ENCODE peak calls at places on chromosomes 1 and 21, in five cellular contexts. One of them, this sample, is unnamed.
A peak's percentile ranks its signal among the peaks of the same experiment; 100 is the strongest.

GRCh38 chr1:24096009-24096736 is 15.8 kb downstream of the MYOM3 start:
- DNase-seq in progenitor cell of endocrine pancreas: no peak
- DNase-seq in choroid plexus epithelial cell: no peak
- DNase-seq in RWPE1: no peak
- DNase-seq in cardiac muscle cell: peak; percentile 70
- DNase-seq in this sample: no peak

GRCh38 chr1:196380311-196380710 is 227.9 kb downstream of the KCNT2 start:
- DNase-seq in progenitor cell of endocrine pancreas: no peak
- DNase-seq in choroid plexus epithelial cell: no peak
- DNase-seq in RWPE1: no peak
- DNase-seq in cardiac muscle cell: no peak
- DNase-seq in this sample: no peak

GRCh38 chr1:211783897-211784296 is 46.7 kb downstream of the LPGAT1 start:
- DNase-seq in progenitor cell of endocrine pancreas: no peak
- DNase-seq in choroid plexus epithelial cell: no peak
- DNase-seq in RWPE1: no peak
- DNase-seq in cardiac muscle cell: no peak
- DNase-seq in this sample: peak; percentile 78

GRCh38 chr1:243944429-243945160 is 94.6 kb upstream of the AKT3 start:
- DNase-seq in progenitor cell of endocrine pancreas: peak; percentile 26
- DNase-seq in choroid plexus epithelial cell: peak; percentile 73
- DNase-seq in RWPE1: peak; percentile 83
- DNase-seq in cardiac muscle cell: peak; percentile 75
- DNase-seq in this sample: peak; percentile 20

GRCh38 chr1:160837558-160838205 is 25.0 kb downstream of the CD244 start:
- DNase-seq in progenitor cell of endocrine pancreas: no peak
- DNase-seq in choroid plexus epithelial cell: no peak
- DNase-seq in RWPE1: no peak
- DNase-seq in cardiac muscle cell: no peak
- DNase-seq in this sample: no peak

GRCh38 chr1:19676438-19676922 is 11.8 kb downstream of the HTR6 start:
- DNase-seq in progenitor cell of endocrine pancreas: peak; percentile 58
- DNase-seq in choroid plexus epithelial cell: peak; percentile 60
- DNase-seq in RWPE1: peak; percentile 70
- DNase-seq in cardiac muscle cell: peak; percentile 85
- DNase-seq in this sample: peak; percentile 37

GRCh38 chr1:155044812-155045690 is 6.1 kb upstream of the ADAM15 start:
- DNase-seq in progenitor cell of endocrine pancreas: peak; percentile 52
- DNase-seq in choroid plexus epithelial cell: peak; percentile 79
- DNase-seq in RWPE1: peak; percentile 66
- DNase-seq in cardiac muscle cell: peak; percentile 81
- DNase-seq in this sample: peak; percentile 95

GRCh38 chr21:32768530-32768929 is 3.0 kb downstream of the PAXBP1 start:
- DNase-seq in progenitor cell of endocrine pancreas: no peak
- DNase-seq in choroid plexus epithelial cell: no peak
- DNase-seq in RWPE1: no peak
- DNase-seq in cardiac muscle cell: no peak
- DNase-seq in this sample: no peak

GRCh38 chr21:42830456-42831455 is 48.6 kb downstream of the WDR4 start:
- DNase-seq in progenitor cell of endocrine pancreas: no peak
- DNase-seq in choroid plexus epithelial cell: no peak
- DNase-seq in RWPE1: no peak
- DNase-seq in cardiac muscle cell: no peak
- DNase-seq in this sample: no peak

GRCh38 chr1:235898126-235898525 is 31.4 kb upstream of the LYST start:
- DNase-seq in progenitor cell of endocrine pancreas: no peak
- DNase-seq in choroid plexus epithelial cell: no peak
- DNase-seq in RWPE1: no peak
- DNase-seq in cardiac muscle cell: no peak
- DNase-seq in this sample: no peak

GRCh38 chr1:21165632-21166031 is 11.1 kb downstream of the EIF4G3 start:
- DNase-seq in progenitor cell of endocrine pancreas: no peak
- DNase-seq in choroid plexus epithelial cell: no peak
- DNase-seq in RWPE1: no peak
- DNase-seq in cardiac muscle cell: no peak
- DNase-seq in this sample: no peak

GRCh38 chr1:91744973-91745648 is 140.8 kb downstream of the TGFBR3 start:
- DNase-seq in progenitor cell of endocrine pancreas: no peak
- DNase-seq in choroid plexus epithelial cell: peak; percentile 55
- DNase-seq in RWPE1: no peak
- DNase-seq in cardiac muscle cell: no peak
- DNase-seq in this sample: peak; percentile 68

GRCh38 chr1:226111109-226111864 is 48.8 kb downstream of the H3-3A start:
- DNase-seq in progenitor cell of endocrine pancreas: no peak
- DNase-seq in choroid plexus epithelial cell: no peak
- DNase-seq in RWPE1: no peak
- DNase-seq in cardiac muscle cell: peak; percentile 40
- DNase-seq in this sample: peak; percentile 34

DNA sequence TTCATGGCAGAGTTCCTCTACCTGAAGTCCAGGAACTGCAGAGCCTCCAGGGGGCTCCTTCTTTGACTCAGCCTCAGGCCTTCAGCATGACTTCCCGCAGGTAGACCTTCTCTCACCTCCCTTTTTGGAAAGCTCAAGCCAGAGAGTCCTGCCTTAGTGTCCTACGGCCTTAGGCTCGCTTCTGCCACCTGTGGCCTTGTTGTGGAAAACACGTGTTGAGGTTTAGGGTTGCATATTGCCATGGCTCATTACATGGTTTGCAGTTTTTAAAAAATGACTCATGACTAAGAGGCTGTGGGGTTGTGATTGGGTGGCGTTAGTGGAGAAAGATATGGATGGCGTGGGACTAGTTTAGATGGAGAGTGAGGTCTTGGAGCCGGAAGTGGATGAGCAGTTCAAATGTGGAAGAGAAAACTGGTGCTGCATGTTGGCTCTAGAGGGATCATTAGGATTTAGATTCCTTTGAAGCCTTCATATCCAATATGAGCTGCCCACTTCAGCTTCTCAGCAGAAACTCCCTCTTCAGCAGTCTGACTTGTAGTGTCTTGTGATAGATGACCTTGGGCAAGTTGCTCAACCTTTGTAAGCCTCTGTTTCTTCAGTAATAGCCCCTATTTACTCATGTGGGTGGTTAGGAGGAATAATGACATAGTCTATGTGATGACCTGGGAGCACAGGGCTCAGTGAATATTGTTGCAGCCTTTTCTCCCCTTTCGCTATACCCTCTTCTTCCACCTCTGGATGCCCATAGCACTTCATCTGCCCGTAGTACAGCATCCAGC is 6.5 kb upstream of the FGGY start:
- DNase-seq in progenitor cell of endocrine pancreas: no peak
- DNase-seq in choroid plexus epithelial cell: peak; percentile 68
- DNase-seq in RWPE1: no peak
- DNase-seq in cardiac muscle cell: peak; percentile 47
- DNase-seq in this sample: peak; percentile 78
- TF ChIP-seq CTCF in progenitor cell of endocrine pancreas: peak; percentile 54
- TF ChIP-seq CTCF in choroid plexus epithelial cell: peak; percentile 59
- TF ChIP-seq CTCF in RWPE1: no peak
- TF ChIP-seq CTCF in cardiac muscle cell: peak; percentile 47
- TF ChIP-seq CTCF in this sample: peak; percentile 39

GRCh38 chr1:54973205-54973921 is 7.1 kb upstream of the TMEM61 start:
- DNase-seq in progenitor cell of endocrine pancreas: no peak
- DNase-seq in choroid plexus epithelial cell: peak; percentile 38
- DNase-seq in RWPE1: no peak
- DNase-seq in cardiac muscle cell: peak; percentile 63
- DNase-seq in this sample: peak; percentile 41
- TF ChIP-seq CTCF in progenitor cell of endocrine pancreas: peak; percentile 45
- TF ChIP-seq CTCF in choroid plexus epithelial cell: peak; percentile 70
- TF ChIP-seq CTCF in RWPE1: peak; percentile 35
- TF ChIP-seq CTCF in cardiac muscle cell: peak; percentile 63
- TF ChIP-seq CTCF in this sample: no peak

GRCh38 chr1:242842094-242842493 is 317.6 kb upstream of the PLD5 start:
- DNase-seq in progenitor cell of endocrine pancreas: no peak
- DNase-seq in choroid plexus epithelial cell: no peak
- DNase-seq in RWPE1: no peak
- DNase-seq in cardiac muscle cell: peak; percentile 30
- DNase-seq in this sample: no peak
- TF ChIP-seq CTCF in progenitor cell of endocrine pancreas: no peak
- TF ChIP-seq CTCF in choroid plexus epithelial cell: no peak
- TF ChIP-seq CTCF in RWPE1: no peak
- TF ChIP-seq CTCF in cardiac muscle cell: no peak
- TF ChIP-seq CTCF in this sample: no peak

GRCh38 chr1:33119532-33120217 is 38.7 kb downstream of the AZIN2 start:
- DNase-seq in progenitor cell of endocrine pancreas: no peak
- DNase-seq in choroid plexus epithelial cell: peak; percentile 52
- DNase-seq in RWPE1: no peak
- DNase-seq in cardiac muscle cell: no peak
- DNase-seq in this sample: no peak
- TF ChIP-seq CTCF in progenitor cell of endocrine pancreas: peak; percentile 8
- TF ChIP-seq CTCF in choroid plexus epithelial cell: peak; percentile 41
- TF ChIP-seq CTCF in RWPE1: no peak
- TF ChIP-seq CTCF in cardiac muscle cell: peak; percentile 12
- TF ChIP-seq CTCF in this sample: no peak

DNA sequence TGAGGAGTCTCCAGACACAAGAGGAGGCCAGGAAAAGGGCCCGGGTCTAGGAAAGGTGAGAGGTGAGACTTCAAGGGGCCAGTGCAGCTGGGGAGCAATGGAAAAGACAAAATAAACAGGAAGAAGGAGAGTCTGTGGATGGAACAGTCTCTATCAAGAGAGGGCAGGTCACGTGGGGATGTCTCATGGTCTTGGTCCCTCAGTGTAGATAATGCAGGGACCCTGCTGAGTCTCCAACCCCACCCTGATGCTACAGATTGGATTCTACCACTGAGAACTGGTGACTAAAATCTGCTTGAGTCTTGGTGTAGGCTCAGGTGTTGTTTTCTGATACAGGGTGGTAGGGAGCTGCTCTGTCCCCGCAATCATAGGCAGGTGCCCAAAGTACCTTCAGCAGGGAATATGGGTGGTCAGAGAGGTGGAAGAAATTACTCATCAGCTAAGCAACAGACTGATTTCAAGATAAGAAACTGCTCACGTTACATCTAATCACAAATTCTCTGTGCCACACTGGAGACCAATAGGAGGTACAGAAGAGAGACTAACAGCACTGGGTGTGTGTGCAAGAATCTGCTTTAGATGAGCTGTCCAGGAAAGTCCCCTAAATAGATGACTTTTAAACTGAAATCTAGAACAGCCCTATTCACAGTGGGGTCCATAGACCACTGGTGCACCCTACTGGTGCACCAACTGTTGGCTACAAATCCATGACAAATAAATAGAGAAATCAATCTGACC is 101.5 kb upstream of the TLR5 start:
- DNase-seq in progenitor cell of endocrine pancreas: no peak
- DNase-seq in choroid plexus epithelial cell: peak; percentile 32
- DNase-seq in RWPE1: no peak
- DNase-seq in cardiac muscle cell: no peak
- DNase-seq in this sample: no peak
- TF ChIP-seq CTCF in progenitor cell of endocrine pancreas: peak; percentile 25
- TF ChIP-seq CTCF in choroid plexus epithelial cell: peak; percentile 36
- TF ChIP-seq CTCF in RWPE1: no peak
- TF ChIP-seq CTCF in cardiac muscle cell: peak; percentile 12
- TF ChIP-seq CTCF in this sample: no peak

GRCh38 chr1:94463056-94463764 is 45.0 kb downstream of the ABCD3 start:
- DNase-seq in progenitor cell of endocrine pancreas: no peak
- DNase-seq in choroid plexus epithelial cell: no peak
- DNase-seq in RWPE1: no peak
- DNase-seq in cardiac muscle cell: no peak
- DNase-seq in this sample: no peak

GRCh38 chr1:94462606-94463005 is 44.4 kb downstream of the ABCD3 start:
- DNase-seq in progenitor cell of endocrine pancreas: no peak
- DNase-seq in choroid plexus epithelial cell: no peak
- DNase-seq in RWPE1: no peak
- DNase-seq in cardiac muscle cell: no peak
- DNase-seq in this sample: no peak

DNA sequence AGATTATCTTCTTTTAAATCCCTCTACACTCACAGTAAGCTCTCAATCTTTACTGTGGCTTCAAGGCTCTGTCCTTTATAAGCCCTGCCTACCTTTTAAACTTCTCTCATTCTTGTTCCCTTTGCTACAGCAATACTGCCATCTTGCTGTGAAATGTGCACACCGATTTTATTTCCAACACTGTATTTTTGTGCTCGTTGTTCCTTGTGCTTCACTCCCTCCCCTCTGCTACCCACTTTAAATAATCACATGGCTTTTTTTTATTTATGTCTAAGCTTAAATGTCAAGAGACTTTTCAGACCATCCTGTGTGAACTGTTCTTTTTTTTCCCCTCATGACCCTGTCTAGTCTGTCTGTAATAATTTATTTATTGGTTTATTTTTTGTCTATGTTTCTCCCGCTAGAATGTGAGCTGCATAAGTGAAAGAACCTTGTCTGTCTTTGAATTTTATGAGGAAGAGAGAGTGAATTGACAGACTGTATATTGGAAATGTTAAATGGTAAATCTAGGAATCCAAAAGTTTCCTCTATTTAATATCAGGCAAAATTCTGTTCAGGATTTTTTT is 45.7 kb downstream of the ABCD3 start:
- DNase-seq in progenitor cell of endocrine pancreas: no peak
- DNase-seq in choroid plexus epithelial cell: peak; percentile 85
- DNase-seq in RWPE1: peak; percentile 16
- DNase-seq in cardiac muscle cell: no peak
- DNase-seq in this sample: peak; percentile 31
- TF ChIP-seq CTCF in progenitor cell of endocrine pancreas: peak; percentile 42
- TF ChIP-seq CTCF in choroid plexus epithelial cell: peak; percentile 68
- TF ChIP-seq CTCF in RWPE1: peak; percentile 45
- TF ChIP-seq CTCF in cardiac muscle cell: peak; percentile 56
- TF ChIP-seq CTCF in this sample: peak; percentile 90

DNA sequence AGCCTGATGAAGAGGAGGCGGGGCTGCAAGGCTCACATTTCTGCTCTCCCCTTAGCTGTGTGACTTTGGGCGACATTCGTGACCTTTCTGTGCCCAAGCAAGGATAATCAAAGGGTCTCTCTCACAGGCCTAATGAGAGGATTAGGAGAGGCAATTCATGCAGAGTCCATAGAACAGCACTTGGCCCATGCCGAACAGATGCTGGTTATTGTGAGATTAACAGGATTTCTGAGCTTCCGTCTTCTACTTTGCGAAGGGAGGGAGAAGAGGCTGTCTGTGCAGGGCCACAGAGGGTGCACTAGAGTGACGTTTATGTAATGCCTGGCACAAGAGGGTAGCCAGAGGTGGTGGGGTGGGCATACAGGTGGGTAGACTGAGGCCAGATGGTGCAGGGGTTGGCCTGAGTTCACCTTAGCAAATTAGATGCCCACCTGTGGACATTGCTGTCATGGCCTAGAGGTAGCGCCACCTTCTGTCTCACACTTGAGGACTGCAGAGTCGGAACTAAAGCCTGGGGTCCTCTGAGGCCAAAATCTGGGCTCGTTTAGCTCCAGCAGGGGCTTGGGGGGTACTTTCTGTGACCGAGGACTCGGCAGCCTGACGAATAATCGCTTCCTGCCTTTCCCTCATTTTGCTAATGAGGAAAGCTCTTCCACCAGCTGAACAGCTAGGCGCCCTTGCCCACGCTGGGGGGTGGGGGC is 18.6 kb downstream of the ACTL8 start:
- DNase-seq in progenitor cell of endocrine pancreas: no peak
- DNase-seq in choroid plexus epithelial cell: no peak
- DNase-seq in RWPE1: no peak
- DNase-seq in cardiac muscle cell: no peak
- DNase-seq in this sample: no peak
- TF ChIP-seq CTCF in progenitor cell of endocrine pancreas: no peak
- TF ChIP-seq CTCF in choroid plexus epithelial cell: no peak
- TF ChIP-seq CTCF in RWPE1: no peak
- TF ChIP-seq CTCF in cardiac muscle cell: no peak
- TF ChIP-seq CTCF in this sample: no peak